ENCODE peak calls at places on chromosomes 7 and 10, in seven cellular contexts. One of them, this sample, is unnamed.

GRCh38 chr7:234712-235553 is 42.6 kb downstream of the FAM20C start:
- DNase-seq in neural crest cell: no peak
- DNase-seq in NB4: no peak
- DNase-seq in WERI-Rb-1: no peak
- DNase-seq in spleen: no peak
- DNase-seq in coronary artery: peak; percentile 82
- DNase-seq in activated CD8-positive, alpha-beta T cell treated with anti-CD3 and anti-CD28 coated beads for 36 hours: no peak
- DNase-seq in this sample: no peak

GRCh38 chr7:38840736-38841460 is 68.1 kb downstream of the VPS41 start:
- DNase-seq in neural crest cell: no peak
- DNase-seq in NB4: no peak
- DNase-seq in WERI-Rb-1: no peak
- DNase-seq in spleen: no peak
- DNase-seq in coronary artery: no peak
- DNase-seq in activated CD8-positive, alpha-beta T cell treated with anti-CD3 and anti-CD28 coated beads for 36 hours: no peak
- DNase-seq in this sample: no peak

GRCh38 chr7:55130079-55130476 is 111.3 kb downstream of the EGFR start:
- DNase-seq in neural crest cell: no peak
- DNase-seq in NB4: no peak
- DNase-seq in WERI-Rb-1: no peak
- DNase-seq in spleen: no peak
- DNase-seq in coronary artery: no peak
- DNase-seq in activated CD8-positive, alpha-beta T cell treated with anti-CD3 and anti-CD28 coated beads for 36 hours: no peak
- DNase-seq in this sample: no peak

GRCh38 chr10:35136263-35136815 is 9.7 kb downstream of the CREM start:
- DNase-seq in neural crest cell: no peak
- DNase-seq in NB4: peak; percentile 19
- DNase-seq in WERI-Rb-1: no peak
- DNase-seq in spleen: no peak
- DNase-seq in coronary artery: no peak
- DNase-seq in activated CD8-positive, alpha-beta T cell treated with anti-CD3 and anti-CD28 coated beads for 36 hours: no peak
- DNase-seq in this sample: no peak

GRCh38 chr7:101232141-101232821 is 5.3 kb downstream of the CLDN15 start:
- DNase-seq in neural crest cell: no peak
- DNase-seq in NB4: no peak
- DNase-seq in WERI-Rb-1: no peak
- DNase-seq in spleen: peak; percentile 71
- DNase-seq in coronary artery: no peak
- DNase-seq in activated CD8-positive, alpha-beta T cell treated with anti-CD3 and anti-CD28 coated beads for 36 hours: no peak
- DNase-seq in this sample: no peak

GRCh38 chr10:106078796-106079576 is 1085.5 kb downstream of the SORCS1 start:
- DNase-seq in neural crest cell: no peak
- DNase-seq in NB4: no peak
- DNase-seq in WERI-Rb-1: no peak
- DNase-seq in spleen: no peak
- DNase-seq in coronary artery: no peak
- DNase-seq in activated CD8-positive, alpha-beta T cell treated with anti-CD3 and anti-CD28 coated beads for 36 hours: no peak
- DNase-seq in this sample: no peak

GRCh38 chr10:12194752-12195271 is 879 bp downstream of the NUDT5 start:
- DNase-seq in neural crest cell: peak; percentile 2
- DNase-seq in NB4: peak; percentile 51
- DNase-seq in WERI-Rb-1: peak; percentile 10
- DNase-seq in spleen: peak; percentile 82
- DNase-seq in coronary artery: peak; percentile 76
- DNase-seq in activated CD8-positive, alpha-beta T cell treated with anti-CD3 and anti-CD28 coated beads for 36 hours: peak; percentile 65
- DNase-seq in this sample: no peak

GRCh38 chr7:128940494-128941322 is 3.0 kb downstream of the IRF5 start:
- DNase-seq in neural crest cell: no peak
- DNase-seq in NB4: peak; percentile 97
- DNase-seq in WERI-Rb-1: no peak
- DNase-seq in spleen: peak; percentile 97
- DNase-seq in coronary artery: no peak
- DNase-seq in activated CD8-positive, alpha-beta T cell treated with anti-CD3 and anti-CD28 coated beads for 36 hours: peak; percentile 19
- DNase-seq in this sample: no peak

GRCh38 chr10:71527135-71527534 is 130.4 kb downstream of the CDH23 start:
- DNase-seq in neural crest cell: no peak
- DNase-seq in NB4: no peak
- DNase-seq in WERI-Rb-1: peak; percentile 82
- DNase-seq in spleen: no peak
- DNase-seq in coronary artery: no peak
- DNase-seq in activated CD8-positive, alpha-beta T cell treated with anti-CD3 and anti-CD28 coated beads for 36 hours: no peak
- DNase-seq in this sample: no peak

GRCh38 chr10:93752761-93753160 is 5.0 kb upstream of the LGI1 start:
- DNase-seq in neural crest cell: no peak
- DNase-seq in NB4: peak; percentile 14
- DNase-seq in WERI-Rb-1: no peak
- DNase-seq in spleen: no peak
- DNase-seq in coronary artery: no peak
- DNase-seq in activated CD8-positive, alpha-beta T cell treated with anti-CD3 and anti-CD28 coated beads for 36 hours: no peak
- DNase-seq in this sample: no peak

GRCh38 chr10:56359837-56360236 is 1.2 kb downstream of the ZWINT start:
- DNase-seq in neural crest cell: no peak
- DNase-seq in NB4: no peak
- DNase-seq in WERI-Rb-1: no peak
- DNase-seq in spleen: peak; percentile 62
- DNase-seq in coronary artery: no peak
- DNase-seq in activated CD8-positive, alpha-beta T cell treated with anti-CD3 and anti-CD28 coated beads for 36 hours: no peak
- DNase-seq in this sample: no peak

GRCh38 chr10:74213571-74214162 is 62.6 kb downstream of the ADK start:
- DNase-seq in neural crest cell: no peak
- DNase-seq in NB4: peak; percentile 65
- DNase-seq in WERI-Rb-1: peak; percentile 43
- DNase-seq in spleen: no peak
- DNase-seq in coronary artery: no peak
- DNase-seq in activated CD8-positive, alpha-beta T cell treated with anti-CD3 and anti-CD28 coated beads for 36 hours: peak; percentile 76
- DNase-seq in this sample: no peak

GRCh38 chr10:26997610-26998009 is 102.7 kb downstream of the ANKRD26 start:
- DNase-seq in neural crest cell: no peak
- DNase-seq in NB4: no peak
- DNase-seq in WERI-Rb-1: no peak
- DNase-seq in spleen: no peak
- DNase-seq in coronary artery: no peak
- DNase-seq in activated CD8-positive, alpha-beta T cell treated with anti-CD3 and anti-CD28 coated beads for 36 hours: no peak
- DNase-seq in this sample: no peak

GRCh38 chr10:131143425-131144165 is 167.9 kb downstream of the TCERG1L start:
- DNase-seq in neural crest cell: no peak
- DNase-seq in NB4: no peak
- DNase-seq in WERI-Rb-1: no peak
- DNase-seq in spleen: peak; percentile 67
- DNase-seq in coronary artery: no peak
- DNase-seq in activated CD8-positive, alpha-beta T cell treated with anti-CD3 and anti-CD28 coated beads for 36 hours: no peak
- DNase-seq in this sample: no peak

DNA sequence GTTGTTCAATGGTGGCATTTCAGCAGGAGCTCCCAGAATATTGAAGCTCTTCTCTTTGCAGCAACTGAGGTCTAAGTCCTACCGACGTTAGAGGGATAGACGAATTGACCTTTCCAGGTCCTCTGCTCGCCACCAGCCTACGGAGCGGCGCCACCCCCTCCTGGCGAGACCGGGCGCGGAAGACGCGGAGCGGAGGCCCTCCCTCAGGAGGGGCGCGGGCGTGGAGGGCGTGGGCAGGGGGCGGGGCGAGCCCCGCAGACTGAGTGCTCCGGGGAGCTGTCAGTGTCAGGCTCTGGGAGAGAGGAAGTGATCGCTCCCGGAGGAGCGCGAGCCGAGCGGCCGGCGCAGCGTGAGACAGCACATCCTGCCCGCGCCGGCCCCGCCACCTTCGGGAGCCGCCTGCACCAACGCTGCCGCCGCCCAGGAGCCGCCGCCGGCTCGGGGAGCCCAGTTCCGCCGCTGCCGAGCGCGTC is at the start of gene DYNC1I1:
- DNase-seq in neural crest cell: peak; percentile 58
- DNase-seq in NB4: peak; percentile 82
- DNase-seq in WERI-Rb-1: peak; percentile 92
- DNase-seq in spleen: peak; percentile 85
- DNase-seq in coronary artery: no peak
- DNase-seq in activated CD8-positive, alpha-beta T cell treated with anti-CD3 and anti-CD28 coated beads for 36 hours: peak; percentile 35
- DNase-seq in this sample: peak; percentile 23
- TF ChIP-seq CTCF in neural crest cell: peak; percentile 17
- TF ChIP-seq CTCF in NB4: no peak
- TF ChIP-seq CTCF in WERI-Rb-1: peak; percentile 16
- TF ChIP-seq CTCF in spleen: no peak
- TF ChIP-seq CTCF in coronary artery: no peak
- TF ChIP-seq CTCF in activated CD8-positive, alpha-beta T cell treated with anti-CD3 and anti-CD28 coated beads for 36 hours: no peak
- TF ChIP-seq CTCF in this sample: no peak

DNA sequence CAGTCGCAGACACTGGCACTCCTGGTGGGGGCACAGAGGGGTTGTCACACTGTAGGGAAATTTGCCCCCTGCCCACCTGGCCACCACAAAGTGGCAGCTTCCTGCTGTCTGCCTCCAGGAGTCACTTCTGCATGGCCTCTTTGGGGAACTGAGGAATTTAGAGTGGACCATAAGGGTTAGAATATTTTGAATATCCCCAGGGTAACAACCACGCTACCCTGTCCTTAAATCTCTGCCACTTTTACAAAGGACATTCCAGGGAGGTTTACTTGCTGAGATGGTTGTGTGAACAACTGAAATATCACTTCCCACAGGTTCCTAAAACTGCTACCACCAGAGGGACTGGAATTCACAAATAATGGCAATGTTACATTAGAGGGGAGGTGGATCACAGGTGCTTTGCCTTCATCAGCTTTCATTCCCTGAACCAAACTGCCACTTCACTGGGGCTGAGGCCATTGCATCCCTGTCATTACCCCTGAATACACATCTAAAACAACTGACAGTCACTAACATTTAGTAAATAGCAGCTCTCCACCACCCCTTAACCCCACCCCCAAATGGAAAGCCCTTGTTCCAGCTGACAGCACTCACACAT is 88.1 kb upstream of the IFRD1 start:
- DNase-seq in neural crest cell: no peak
- DNase-seq in NB4: no peak
- DNase-seq in WERI-Rb-1: no peak
- DNase-seq in spleen: no peak
- DNase-seq in coronary artery: no peak
- DNase-seq in activated CD8-positive, alpha-beta T cell treated with anti-CD3 and anti-CD28 coated beads for 36 hours: no peak
- DNase-seq in this sample: no peak
- TF ChIP-seq CTCF in neural crest cell: no peak
- TF ChIP-seq CTCF in NB4: no peak
- TF ChIP-seq CTCF in WERI-Rb-1: no peak
- TF ChIP-seq CTCF in spleen: no peak
- TF ChIP-seq CTCF in coronary artery: no peak
- TF ChIP-seq CTCF in activated CD8-positive, alpha-beta T cell treated with anti-CD3 and anti-CD28 coated beads for 36 hours: no peak
- TF ChIP-seq CTCF in this sample: no peak

GRCh38 chr7:3670898-3671297 is 369.8 kb downstream of the SDK1 start:
- DNase-seq in neural crest cell: no peak
- DNase-seq in NB4: peak; percentile 27
- DNase-seq in WERI-Rb-1: no peak
- DNase-seq in spleen: no peak
- DNase-seq in coronary artery: no peak
- DNase-seq in activated CD8-positive, alpha-beta T cell treated with anti-CD3 and anti-CD28 coated beads for 36 hours: peak; percentile 15
- DNase-seq in this sample: no peak

GRCh38 chr7:3668743-3669142 is 367.7 kb downstream of the SDK1 start:
- DNase-seq in neural crest cell: no peak
- DNase-seq in NB4: no peak
- DNase-seq in WERI-Rb-1: no peak
- DNase-seq in spleen: no peak
- DNase-seq in coronary artery: no peak
- DNase-seq in activated CD8-positive, alpha-beta T cell treated with anti-CD3 and anti-CD28 coated beads for 36 hours: no peak
- DNase-seq in this sample: no peak

GRCh38 chr7:3678411-3678810 is 377.4 kb downstream of the SDK1 start:
- DNase-seq in neural crest cell: no peak
- DNase-seq in NB4: no peak
- DNase-seq in WERI-Rb-1: no peak
- DNase-seq in spleen: no peak
- DNase-seq in coronary artery: no peak
- DNase-seq in activated CD8-positive, alpha-beta T cell treated with anti-CD3 and anti-CD28 coated beads for 36 hours: no peak
- DNase-seq in this sample: no peak

DNA sequence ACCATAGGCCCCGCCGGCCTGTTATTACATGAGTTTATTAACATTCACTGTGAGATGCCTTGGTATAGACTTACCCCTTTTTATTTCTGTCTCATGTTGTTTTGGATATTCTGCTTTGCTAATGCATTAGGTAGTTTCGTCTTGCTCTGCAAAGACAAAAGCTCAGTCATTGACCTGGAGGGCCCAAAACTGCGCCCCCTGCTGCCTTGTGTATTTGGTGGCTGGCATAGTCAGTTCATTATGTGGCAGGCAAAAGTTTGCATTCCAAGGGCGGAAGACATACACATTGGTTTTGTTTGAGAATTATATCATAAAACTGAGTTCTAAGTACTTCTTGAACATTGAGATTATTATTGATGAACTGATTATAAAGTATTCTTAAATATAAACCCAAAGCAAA is 372.5 kb downstream of the SDK1 start:
- DNase-seq in neural crest cell: peak; percentile 27
- DNase-seq in NB4: peak; percentile 50
- DNase-seq in WERI-Rb-1: peak; percentile 37
- DNase-seq in spleen: no peak
- DNase-seq in coronary artery: no peak
- DNase-seq in activated CD8-positive, alpha-beta T cell treated with anti-CD3 and anti-CD28 coated beads for 36 hours: peak; percentile 75
- DNase-seq in this sample: no peak
- TF ChIP-seq CTCF in neural crest cell: peak; percentile 54
- TF ChIP-seq CTCF in NB4: peak; percentile 67
- TF ChIP-seq CTCF in WERI-Rb-1: peak; percentile 61
- TF ChIP-seq CTCF in spleen: no peak
- TF ChIP-seq CTCF in coronary artery: no peak
- TF ChIP-seq CTCF in activated CD8-positive, alpha-beta T cell treated with anti-CD3 and anti-CD28 coated beads for 36 hours: peak; percentile 54
- TF ChIP-seq CTCF in this sample: no peak

GRCh38 chr10:95908450-95908849 is 675 bp downstream of the CC2D2B start:
- DNase-seq in neural crest cell: no peak
- DNase-seq in NB4: no peak
- DNase-seq in WERI-Rb-1: no peak
- DNase-seq in spleen: no peak
- DNase-seq in coronary artery: no peak
- DNase-seq in activated CD8-positive, alpha-beta T cell treated with anti-CD3 and anti-CD28 coated beads for 36 hours: no peak
- DNase-seq in this sample: no peak

GRCh38 chr10:95906675-95907453 is 911 bp upstream of the CC2D2B start:
- DNase-seq in neural crest cell: peak; percentile 25
- DNase-seq in NB4: peak; percentile 84
- DNase-seq in WERI-Rb-1: peak; percentile 54
- DNase-seq in spleen: peak; percentile 76
- DNase-seq in coronary artery: peak; percentile 75
- DNase-seq in activated CD8-positive, alpha-beta T cell treated with anti-CD3 and anti-CD28 coated beads for 36 hours: peak; percentile 69
- DNase-seq in this sample: peak; percentile 24

GRCh38 chr10:95909591-95909990 is 1.8 kb downstream of the CC2D2B start:
- DNase-seq in neural crest cell: no peak
- DNase-seq in NB4: no peak
- DNase-seq in WERI-Rb-1: no peak
- DNase-seq in spleen: no peak
- DNase-seq in coronary artery: no peak
- DNase-seq in activated CD8-positive, alpha-beta T cell treated with anti-CD3 and anti-CD28 coated beads for 36 hours: no peak
- DNase-seq in this sample: no peak

DNA sequence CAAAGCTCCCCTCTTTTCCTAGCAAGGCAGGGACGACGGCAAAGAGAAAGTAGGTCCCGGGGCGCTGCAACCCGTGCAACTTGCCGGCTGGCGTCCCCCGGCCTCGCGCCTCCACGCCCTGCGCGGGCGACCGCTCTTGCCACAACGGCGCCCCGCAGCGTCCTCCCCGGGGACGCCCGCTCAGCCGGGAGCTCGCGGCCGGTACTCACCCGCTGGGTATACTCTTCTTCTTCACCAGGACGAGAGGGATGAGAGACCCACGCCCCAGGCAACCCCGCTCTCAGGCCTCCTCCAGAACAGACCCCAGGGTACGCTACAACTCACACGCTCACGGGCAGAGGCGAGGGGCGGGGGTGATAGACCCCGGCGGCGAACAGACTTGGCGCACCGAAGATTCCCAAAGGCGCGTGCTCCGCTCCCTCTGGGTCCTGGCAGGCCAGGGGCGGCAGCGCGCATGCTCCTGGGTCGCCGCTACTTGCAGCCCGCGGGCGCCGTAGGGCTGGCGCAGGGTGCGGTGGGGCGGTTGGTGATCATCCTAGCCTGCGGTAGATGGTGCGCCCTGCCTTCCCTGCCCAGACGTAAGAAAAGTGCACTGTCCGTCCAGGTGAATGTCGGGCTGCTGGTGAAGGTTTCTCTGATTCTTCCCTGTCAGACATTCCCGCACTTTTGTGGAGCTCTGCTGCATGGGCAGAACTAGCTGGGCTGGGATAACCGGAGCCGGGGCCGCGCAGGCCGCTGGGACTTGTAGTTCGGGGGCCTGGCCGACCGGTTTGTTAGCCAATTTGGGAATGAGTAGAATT is at the start of gene CC2D2B:
- DNase-seq in neural crest cell: peak; percentile 82
- DNase-seq in NB4: peak; percentile 91
- DNase-seq in WERI-Rb-1: peak; percentile 91
- DNase-seq in spleen: peak; percentile 94
- DNase-seq in coronary artery: peak; percentile 90
- DNase-seq in activated CD8-positive, alpha-beta T cell treated with anti-CD3 and anti-CD28 coated beads for 36 hours: peak; percentile 80
- DNase-seq in this sample: peak; percentile 64
- TF ChIP-seq CTCF in neural crest cell: no peak
- TF ChIP-seq CTCF in NB4: no peak
- TF ChIP-seq CTCF in WERI-Rb-1: peak; percentile 50
- TF ChIP-seq CTCF in spleen: no peak
- TF ChIP-seq CTCF in coronary artery: no peak
- TF ChIP-seq CTCF in activated CD8-positive, alpha-beta T cell treated with anti-CD3 and anti-CD28 coated beads for 36 hours: no peak
- TF ChIP-seq CTCF in this sample: no peak